ENCODE peak calls at places on chromosomes 3 and 15, in eight cellular contexts. S, B, O, I, P, T, J and G are unnamed samples.

GRCh38 chr3:37053337-37053736 is 60.0 kb downstream of the MLH1 start:
- DNase-seq in S (no peak), B (no peak), O (no peak), I (no peak), P (no peak), T (no peak), J (no peak), G (no peak)

GRCh38 chr3:182524711-182525401 is 268.4 kb upstream of the ATP11B start:
- DNase-seq in S (no peak), B (no peak), O (no peak), I (no peak), P (no peak), T (no peak), J (no peak), G (no peak)

GRCh38 chr3:38556640-38557358 is 60.7 kb downstream of the EXOG start:
- DNase-seq in S (no peak), B (no peak), O (no peak), I (no peak), P (no peak), T (no peak), J (no peak), G (no peak)

GRCh38 chr3:159669024-159669476 is 319.6 kb upstream of the IL12A start:
- DNase-seq in S (peak; percentile 82), B (peak; percentile 40), O (peak; percentile 80), I (no peak), P (no peak), T (peak; percentile 64), J (peak; percentile 44), G (peak; percentile 6)

GRCh38 chr3:172449468-172450149 is 1.4 kb upstream of the GHSR start:
- DNase-seq in S (peak; percentile 52), B (no peak), O (peak; percentile 54), I (no peak), P (no peak), T (peak; percentile 45), J (peak; percentile 12), G (no peak)

GRCh38 chr15:83926116-83926515 is 272.2 kb downstream of the ADAMTSL3 start:
- DNase-seq in S (no peak), B (no peak), O (no peak), I (no peak), P (no peak), T (no peak), J (no peak), G (no peak)

GRCh38 chr3:9955067-9955502 is 2.9 kb upstream of the PRRT3 start:
- DNase-seq in S (peak; percentile 26), B (no peak), O (peak; percentile 31), I (no peak), P (no peak), T (peak; percentile 40), J (no peak), G (no peak)

GRCh38 chr15:101689901-101690300 is 34.4 kb downstream of the TARS3 start:
- DNase-seq in S (peak; percentile 70), B (no peak), O (peak; percentile 39), I (no peak), P (no peak), T (peak; percentile 28), J (peak; percentile 34), G (peak; percentile 25)

GRCh38 chr15:44261007-44261706 is 27.4 kb upstream of the GOLM2 start:
- DNase-seq in S (peak; percentile 4), B (no peak), O (no peak), I (no peak), P (no peak), T (no peak), J (no peak), G (no peak)

GRCh38 chr3:73926360-73927202 is 301.8 kb upstream of the PDZRN3 start:
- DNase-seq in S (no peak), B (no peak), O (no peak), I (no peak), P (no peak), T (no peak), J (no peak), G (no peak)

GRCh38 chr15:69307939-69308338 is 9.2 kb downstream of the PAQR5 start:
- DNase-seq in S (no peak), B (no peak), O (no peak), I (no peak), P (no peak), T (no peak), J (no peak), G (no peak)

GRCh38 chr3:10234526-10235230 is 13.6 kb upstream of the TATDN2 start:
- DNase-seq in S (no peak), B (no peak), O (no peak), I (no peak), P (no peak), T (no peak), J (no peak), G (peak; percentile 43)

GRCh38 chr3:61894988-61895935 is 333.9 kb downstream of the PTPRG start:
- DNase-seq in S (peak; percentile 71), B (peak; percentile 83), O (peak; percentile 85), I (peak; percentile 33), P (peak; percentile 78), T (peak; percentile 93), J (peak; percentile 98), G (peak; percentile 42)

GRCh38 chr3:59518268-59518667 is 468.4 kb upstream of the CFAP20DC start:
- DNase-seq in S (no peak), B (no peak), O (no peak), I (no peak), P (no peak), T (no peak), J (no peak), G (no peak)

GRCh38 chr3:134361162-134361831 is 12.9 kb downstream of the AMOTL2 start:
- DNase-seq in S (no peak), B (no peak), O (no peak), I (no peak), P (no peak), T (no peak), J (no peak), G (no peak)

GRCh38 chr3:126356373-126357298 is 572 bp downstream of the KLF15 start:
- DNase-seq in S (no peak), B (no peak), O (peak; percentile 11), I (peak; percentile 56), P (no peak), T (no peak), J (no peak), G (no peak)

GRCh38 chr3:40167958-40168357 is 141.5 kb upstream of the EIF1B start:
- DNase-seq in S (no peak), B (no peak), O (no peak), I (no peak), P (no peak), T (no peak), J (no peak), G (no peak)

GRCh38 chr3:131036200-131036816 is 9.6 kb downstream of the NEK11 start:
- DNase-seq in S (peak; percentile 13), B (no peak), O (peak; percentile 77), I (no peak), P (no peak), T (peak; percentile 70), J (peak; percentile 85), G (no peak)

GRCh38 chr3:58260261-58260731 is 22.7 kb downstream of the ABHD6 start:
- DNase-seq in S (peak; percentile 85), B (no peak), O (peak; percentile 56), I (no peak), P (no peak), T (peak; percentile 58), J (peak; percentile 94), G (peak; percentile 75)
- H3K4me3 ChIP-seq in S (no peak overlapping the region), B (no peak overlapping the region), O (no peak overlapping the region), I (no peak overlapping the region), P (no peak overlapping the region), T (no peak overlapping the region), J (no peak overlapping the region), G (no peak overlapping the region)

DNA sequence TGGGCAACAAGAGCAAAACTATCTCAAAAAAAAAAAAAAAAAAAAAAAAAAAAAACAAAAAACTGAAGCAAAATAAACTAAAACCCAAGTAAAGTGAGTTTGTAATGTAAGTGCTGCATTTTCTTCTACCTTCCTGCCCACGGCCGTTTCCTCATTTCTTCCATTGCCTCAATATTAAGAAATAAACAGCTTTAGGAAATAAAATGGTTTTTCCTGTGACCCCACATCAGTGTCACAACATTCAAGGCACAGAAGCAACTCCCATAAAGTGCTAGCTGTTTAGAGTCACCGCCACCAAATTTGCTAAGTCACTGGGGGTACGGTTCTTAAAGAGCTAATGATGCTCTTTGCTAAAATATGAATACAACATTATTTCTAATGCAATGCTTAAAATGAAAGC is 3.3 kb downstream of the PKM start:
- DNase-seq in S (peak; percentile 51), B (no peak), O (no peak), I (no peak), P (no peak), T (peak; percentile 6), J (no peak), G (peak; percentile 66)
- H3K4me3 ChIP-seq in S (peak overlapping the region; percentile 98), B (peak overlapping the region; percentile 98), O (peak overlapping the region; percentile 95), I (peak overlapping the region; percentile 98), P (peak overlapping the region; percentile 76), T (peak overlapping the region; percentile 85), J (peak overlapping the region; percentile 78), G (peak overlapping the region; percentile 66)

DNA sequence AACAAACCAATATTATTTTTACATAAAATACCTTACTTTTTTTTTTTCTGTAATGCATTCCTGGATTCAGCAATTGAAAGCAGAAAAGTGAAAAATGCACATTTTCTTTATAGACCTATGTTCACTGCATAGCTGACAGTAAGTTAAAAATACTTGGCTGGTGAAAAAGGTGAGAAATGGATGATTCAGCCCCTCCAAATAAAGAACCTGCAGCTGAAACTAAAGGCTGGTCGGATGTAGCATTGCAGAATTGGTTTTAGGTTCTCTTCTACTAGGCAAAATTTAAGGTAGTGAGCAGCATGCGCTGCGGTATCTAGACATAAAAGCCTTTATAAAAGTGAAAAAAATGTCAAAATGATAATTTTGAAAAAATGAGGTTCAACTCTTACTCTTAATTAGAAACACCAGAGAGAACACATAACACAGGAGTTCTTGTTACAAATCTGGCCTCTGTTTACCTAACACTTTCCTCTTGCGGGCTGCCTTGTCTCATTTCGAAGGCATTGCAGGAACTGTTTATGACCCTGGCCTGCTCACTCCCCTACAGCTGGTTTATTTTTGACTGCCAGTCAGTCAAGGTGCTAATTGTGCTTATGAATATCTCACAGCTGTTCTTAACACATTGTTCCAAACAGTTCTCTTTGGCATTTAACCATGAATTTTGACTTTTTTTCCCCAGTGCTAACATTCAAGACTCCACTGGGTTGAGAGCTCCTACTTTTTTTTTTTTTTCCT is 455.4 kb upstream of the TBL1XR1 start:
- DNase-seq in S (no peak), B (no peak), O (no peak), I (no peak), P (no peak), T (peak; percentile 33), J (no peak), G (no peak)
- H3K4me3 ChIP-seq in S (no peak overlapping the region), B (no peak overlapping the region), O (no peak overlapping the region), I (no peak overlapping the region), P (no peak overlapping the region), T (no peak overlapping the region), J (no peak overlapping the region), G (no peak overlapping the region)

GRCh38 chr3:15497984-15498383 is 23.5 kb downstream of the COLQ start:
- DNase-seq in S (no peak), B (no peak), O (no peak), I (no peak), P (no peak), T (no peak), J (no peak), G (no peak)
- H3K4me3 ChIP-seq in S (no peak overlapping the region), B (no peak overlapping the region), O (no peak overlapping the region), I (no peak overlapping the region), P (no peak overlapping the region), T (no peak overlapping the region), J (no peak overlapping the region), G (no peak overlapping the region)